ENCODE peak calls at places on chromosomes 13 and 19, in nine cellular contexts. One of them, this sample, is unnamed.

GRCh38 chr19:6997679-6998445 is 23.4 kb downstream of the MBD3L2B start:
- DNase-seq in H9: no peak
- DNase-seq in tibial nerve: no peak
- DNase-seq in psoas muscle: no peak
- DNase-seq in body of pancreas: peak
- DNase-seq in GM23338: no peak
- DNase-seq in Peyer's patch: no peak
- DNase-seq in CD8-positive, alpha-beta T cell: no peak
- DNase-seq in thoracic aorta: no peak
- DNase-seq in this sample: no peak

GRCh38 chr19:9474975-9475374 is 23.4 kb downstream of the ZNF560 start:
- DNase-seq in H9: no peak
- DNase-seq in tibial nerve: no peak
- DNase-seq in psoas muscle: no peak
- DNase-seq in body of pancreas: no peak
- DNase-seq in GM23338: no peak
- DNase-seq in Peyer's patch: no peak
- DNase-seq in CD8-positive, alpha-beta T cell: no peak
- DNase-seq in thoracic aorta: no peak
- DNase-seq in this sample: no peak

GRCh38 chr13:44685641-44686040 is 109.5 kb upstream of the TSC22D1 start:
- DNase-seq in H9: no peak
- DNase-seq in tibial nerve: no peak
- DNase-seq in psoas muscle: no peak
- DNase-seq in body of pancreas: no peak
- DNase-seq in GM23338: no peak
- DNase-seq in Peyer's patch: no peak
- DNase-seq in CD8-positive, alpha-beta T cell: no peak
- DNase-seq in thoracic aorta: no peak
- DNase-seq in this sample: no peak

GRCh38 chr19:55086730-55087541 is 11.3 kb downstream of the EPS8L1 start:
- DNase-seq in H9: peak
- DNase-seq in tibial nerve: peak
- DNase-seq in psoas muscle: peak
- DNase-seq in body of pancreas: peak
- DNase-seq in GM23338: peak
- DNase-seq in Peyer's patch: peak
- DNase-seq in CD8-positive, alpha-beta T cell: peak
- DNase-seq in thoracic aorta: peak
- DNase-seq in this sample: peak

GRCh38 chr19:10290876-10291553 is 1.3 kb downstream of the ICAM5 start:
- DNase-seq in H9: peak
- DNase-seq in tibial nerve: no peak
- DNase-seq in psoas muscle: no peak
- DNase-seq in body of pancreas: peak
- DNase-seq in GM23338: peak
- DNase-seq in Peyer's patch: peak
- DNase-seq in CD8-positive, alpha-beta T cell: peak
- DNase-seq in thoracic aorta: no peak
- DNase-seq in this sample: no peak

GRCh38 chr19:58361900-58362271 is 665 bp downstream of the ZNF497 start:
- DNase-seq in H9: no peak
- DNase-seq in tibial nerve: no peak
- DNase-seq in psoas muscle: peak
- DNase-seq in body of pancreas: peak
- DNase-seq in GM23338: peak
- DNase-seq in Peyer's patch: no peak
- DNase-seq in CD8-positive, alpha-beta T cell: no peak
- DNase-seq in thoracic aorta: no peak
- DNase-seq in this sample: no peak

GRCh38 chr19:13764101-13764807 is at the start of gene MRI1:
- DNase-seq in H9: peak
- DNase-seq in tibial nerve: peak
- DNase-seq in psoas muscle: peak
- DNase-seq in body of pancreas: peak
- DNase-seq in GM23338: peak
- DNase-seq in Peyer's patch: peak
- DNase-seq in CD8-positive, alpha-beta T cell: peak
- DNase-seq in thoracic aorta: peak
- DNase-seq in this sample: peak

GRCh38 chr13:102945324-102945815 is 99.5 kb downstream of the ERCC5 start:
- DNase-seq in H9: no peak
- DNase-seq in tibial nerve: no peak
- DNase-seq in psoas muscle: no peak
- DNase-seq in body of pancreas: no peak
- DNase-seq in GM23338: no peak
- DNase-seq in Peyer's patch: no peak
- DNase-seq in CD8-positive, alpha-beta T cell: no peak
- DNase-seq in thoracic aorta: no peak
- DNase-seq in this sample: no peak

GRCh38 chr19:19432732-19433131 is 27.3 kb downstream of the GATAD2A start:
- DNase-seq in H9: no peak
- DNase-seq in tibial nerve: no peak
- DNase-seq in psoas muscle: no peak
- DNase-seq in body of pancreas: no peak
- DNase-seq in GM23338: no peak
- DNase-seq in Peyer's patch: no peak
- DNase-seq in CD8-positive, alpha-beta T cell: no peak
- DNase-seq in thoracic aorta: no peak
- DNase-seq in this sample: no peak

GRCh38 chr19:19433666-19434213 is 28.3 kb downstream of the GATAD2A start:
- DNase-seq in H9: no peak
- DNase-seq in tibial nerve: no peak
- DNase-seq in psoas muscle: no peak
- DNase-seq in body of pancreas: no peak
- DNase-seq in GM23338: no peak
- DNase-seq in Peyer's patch: no peak
- DNase-seq in CD8-positive, alpha-beta T cell: no peak
- DNase-seq in thoracic aorta: no peak
- DNase-seq in this sample: no peak

GRCh38 chr19:19439083-19439482 is 33.6 kb downstream of the GATAD2A start:
- DNase-seq in H9: no peak
- DNase-seq in tibial nerve: no peak
- DNase-seq in psoas muscle: no peak
- DNase-seq in body of pancreas: no peak
- DNase-seq in GM23338: no peak
- DNase-seq in Peyer's patch: no peak
- DNase-seq in CD8-positive, alpha-beta T cell: no peak
- DNase-seq in thoracic aorta: no peak
- DNase-seq in this sample: no peak

GRCh38 chr19:19434483-19435045 is 29.1 kb downstream of the GATAD2A start:
- DNase-seq in H9: no peak
- DNase-seq in tibial nerve: peak
- DNase-seq in psoas muscle: peak
- DNase-seq in body of pancreas: peak
- DNase-seq in GM23338: no peak
- DNase-seq in Peyer's patch: no peak
- DNase-seq in CD8-positive, alpha-beta T cell: no peak
- DNase-seq in thoracic aorta: no peak
- DNase-seq in this sample: no peak

DNA sequence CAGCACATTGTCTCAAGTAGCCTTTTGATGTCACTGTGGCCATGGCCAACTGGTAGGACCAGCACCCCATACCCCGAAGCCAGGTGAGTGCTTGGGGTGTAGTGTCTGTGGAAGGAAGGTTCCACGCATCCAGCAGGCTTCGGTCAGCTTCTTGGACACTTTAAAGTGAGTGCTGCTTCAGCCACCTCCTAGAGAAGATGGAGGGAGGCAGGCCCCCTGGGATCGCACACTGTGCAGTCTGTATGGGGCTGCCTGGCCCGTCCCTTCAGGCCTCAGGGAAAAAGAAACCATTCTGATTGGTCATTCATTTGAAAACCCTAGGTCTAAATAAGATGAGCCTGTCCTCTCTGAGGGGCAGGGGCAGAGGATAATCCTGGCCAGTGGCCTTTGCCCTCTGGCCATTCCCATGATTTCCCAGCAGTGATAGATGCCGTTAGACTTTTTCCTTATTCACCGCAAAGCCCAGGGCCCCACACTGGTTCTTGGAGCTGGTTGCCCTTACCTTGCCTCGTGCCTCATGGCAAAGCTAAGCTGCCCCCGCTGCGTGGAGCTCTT is 30.7 kb downstream of the GATAD2A start:
- DNase-seq in H9: no peak
- DNase-seq in tibial nerve: no peak
- DNase-seq in psoas muscle: no peak
- DNase-seq in body of pancreas: no peak
- DNase-seq in GM23338: no peak
- DNase-seq in Peyer's patch: no peak
- DNase-seq in CD8-positive, alpha-beta T cell: no peak
- DNase-seq in thoracic aorta: no peak
- DNase-seq in this sample: no peak
- H3K27ac ChIP-seq in H9: no peak
- H3K27ac ChIP-seq in tibial nerve: no peak
- H3K27ac ChIP-seq in psoas muscle: no peak
- H3K27ac ChIP-seq in body of pancreas: no peak
- H3K27ac ChIP-seq in GM23338: peak
- H3K27ac ChIP-seq in Peyer's patch: no peak
- H3K27ac ChIP-seq in CD8-positive, alpha-beta T cell: no peak
- H3K27ac ChIP-seq in thoracic aorta: no peak
- H3K27ac ChIP-seq in this sample: no peak

GRCh38 chr13:75418186-75418843 is 63.7 kb downstream of the TBC1D4 start:
- DNase-seq in H9: no peak
- DNase-seq in tibial nerve: no peak
- DNase-seq in psoas muscle: no peak
- DNase-seq in body of pancreas: no peak
- DNase-seq in GM23338: no peak
- DNase-seq in Peyer's patch: no peak
- DNase-seq in CD8-positive, alpha-beta T cell: no peak
- DNase-seq in thoracic aorta: no peak
- DNase-seq in this sample: no peak
- H3K27ac ChIP-seq in H9: no peak
- H3K27ac ChIP-seq in tibial nerve: no peak
- H3K27ac ChIP-seq in psoas muscle: peak
- H3K27ac ChIP-seq in body of pancreas: no peak
- H3K27ac ChIP-seq in GM23338: no peak
- H3K27ac ChIP-seq in Peyer's patch: no peak
- H3K27ac ChIP-seq in CD8-positive, alpha-beta T cell: no peak
- H3K27ac ChIP-seq in thoracic aorta: no peak
- H3K27ac ChIP-seq in this sample: no peak

GRCh38 chr19:18660051-18660910 is 23.2 kb upstream of the CRTC1 start:
- DNase-seq in H9: no peak
- DNase-seq in tibial nerve: peak
- DNase-seq in psoas muscle: peak
- DNase-seq in body of pancreas: peak
- DNase-seq in GM23338: no peak
- DNase-seq in Peyer's patch: no peak
- DNase-seq in CD8-positive, alpha-beta T cell: no peak
- DNase-seq in thoracic aorta: peak
- DNase-seq in this sample: no peak
- H3K27ac ChIP-seq in H9: no peak
- H3K27ac ChIP-seq in tibial nerve: peak
- H3K27ac ChIP-seq in psoas muscle: peak
- H3K27ac ChIP-seq in body of pancreas: peak
- H3K27ac ChIP-seq in GM23338: no peak
- H3K27ac ChIP-seq in Peyer's patch: peak
- H3K27ac ChIP-seq in CD8-positive, alpha-beta T cell: no peak
- H3K27ac ChIP-seq in thoracic aorta: peak
- H3K27ac ChIP-seq in this sample: no peak

GRCh38 chr19:16369306-16369663 is 44.7 kb downstream of the KLF2 start:
- DNase-seq in H9: no peak
- DNase-seq in tibial nerve: no peak
- DNase-seq in psoas muscle: no peak
- DNase-seq in body of pancreas: no peak
- DNase-seq in GM23338: no peak
- DNase-seq in Peyer's patch: no peak
- DNase-seq in CD8-positive, alpha-beta T cell: no peak
- DNase-seq in thoracic aorta: no peak
- DNase-seq in this sample: no peak

GRCh38 chr19:16370671-16371391 is 46.2 kb downstream of the KLF2 start:
- DNase-seq in H9: no peak
- DNase-seq in tibial nerve: no peak
- DNase-seq in psoas muscle: no peak
- DNase-seq in body of pancreas: no peak
- DNase-seq in GM23338: no peak
- DNase-seq in Peyer's patch: peak
- DNase-seq in CD8-positive, alpha-beta T cell: peak
- DNase-seq in thoracic aorta: no peak
- DNase-seq in this sample: no peak

GRCh38 chr19:16368385-16369305 is 44.0 kb downstream of the KLF2 start:
- DNase-seq in H9: no peak
- DNase-seq in tibial nerve: no peak
- DNase-seq in psoas muscle: no peak
- DNase-seq in body of pancreas: no peak
- DNase-seq in GM23338: no peak
- DNase-seq in Peyer's patch: no peak
- DNase-seq in CD8-positive, alpha-beta T cell: peak
- DNase-seq in thoracic aorta: no peak
- DNase-seq in this sample: peak

GRCh38 chr19:16371540-16371986 is 46.9 kb downstream of the KLF2 start:
- DNase-seq in H9: no peak
- DNase-seq in tibial nerve: no peak
- DNase-seq in psoas muscle: peak
- DNase-seq in body of pancreas: peak
- DNase-seq in GM23338: no peak
- DNase-seq in Peyer's patch: peak
- DNase-seq in CD8-positive, alpha-beta T cell: peak
- DNase-seq in thoracic aorta: no peak
- DNase-seq in this sample: peak

DNA sequence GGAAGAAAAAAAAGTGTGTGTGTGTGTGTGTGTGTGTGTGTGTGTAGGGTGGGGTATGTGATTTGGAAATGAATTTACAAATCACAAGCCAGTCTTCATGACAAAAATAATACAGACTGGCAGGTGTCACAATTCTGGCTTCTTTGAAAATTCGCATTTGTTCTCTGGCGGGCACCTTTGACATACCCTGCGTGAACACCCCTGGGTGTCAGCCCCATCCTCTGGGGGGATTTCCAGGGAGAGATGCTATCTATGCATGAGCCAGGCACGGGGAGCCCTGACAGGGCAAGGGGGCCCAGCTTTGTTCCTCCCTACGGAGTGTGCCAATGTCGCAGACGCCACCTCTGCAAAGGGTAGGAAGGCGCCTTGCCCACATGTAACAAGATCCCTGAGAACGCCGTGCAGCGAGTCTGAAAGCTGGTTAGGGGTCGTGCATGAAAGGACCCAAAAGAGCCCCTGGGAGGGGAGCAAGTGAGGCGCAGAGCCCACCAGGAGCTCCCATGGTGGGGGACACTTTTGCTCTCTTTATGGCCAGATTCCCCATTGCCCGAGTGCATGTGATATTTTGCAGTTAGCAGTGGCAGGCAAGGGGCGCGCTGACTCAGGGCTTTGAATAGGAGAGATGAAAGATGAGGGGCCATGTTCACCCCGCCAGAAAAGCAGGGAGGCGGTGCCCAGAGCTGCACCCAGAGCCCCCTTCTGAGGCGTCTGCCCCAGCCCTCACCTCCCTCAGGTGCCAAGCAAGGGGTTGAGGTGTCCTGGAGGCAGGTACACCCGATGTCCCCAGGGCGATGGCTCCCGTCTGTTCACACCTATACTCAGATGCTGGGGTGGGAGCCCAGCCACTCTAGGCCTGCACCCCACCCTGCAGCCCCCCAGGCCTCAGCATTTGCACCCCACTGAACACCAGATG is 45.3 kb downstream of the KLF2 start:
- DNase-seq in H9: no peak
- DNase-seq in tibial nerve: no peak
- DNase-seq in psoas muscle: no peak
- DNase-seq in body of pancreas: no peak
- DNase-seq in GM23338: no peak
- DNase-seq in Peyer's patch: peak
- DNase-seq in CD8-positive, alpha-beta T cell: peak
- DNase-seq in thoracic aorta: no peak
- DNase-seq in this sample: peak
- H3K27ac ChIP-seq in H9: no peak
- H3K27ac ChIP-seq in tibial nerve: no peak
- H3K27ac ChIP-seq in psoas muscle: no peak
- H3K27ac ChIP-seq in body of pancreas: no peak
- H3K27ac ChIP-seq in GM23338: no peak
- H3K27ac ChIP-seq in Peyer's patch: no peak
- H3K27ac ChIP-seq in CD8-positive, alpha-beta T cell: peak
- H3K27ac ChIP-seq in thoracic aorta: no peak
- H3K27ac ChIP-seq in this sample: peak